ENCODE peak calls at places on chromosomes 3 and 15, in five cellular contexts. L, I, K, B and S are unnamed samples.
A peak's percentile ranks its signal among the peaks of the same experiment; 100 is the strongest.

GRCh38 chr3:149393355-149394165 is 16.1 kb upstream of the TM4SF1 start:
- DNase-seq in L (peak; percentile 68), I (peak; percentile 78), K (peak; percentile 71), B (peak; percentile 72), S (peak; percentile 52)

GRCh38 chr15:71334874-71335273 is 219.6 kb downstream of the THSD4 start:
- DNase-seq in L (no peak), I (no peak), K (no peak), B (no peak), S (no peak)

GRCh38 chr15:67836477-67836876 is 3.4 kb downstream of the RNU6-1 start:
- DNase-seq in L (peak; percentile 76), I (peak; percentile 61), K (peak; percentile 63), B (no peak), S (no peak)

GRCh38 chr15:99129644-99130043 is 24.8 kb downstream of the SYNM start:
- DNase-seq in L (no peak), I (no peak), K (no peak), B (no peak), S (no peak)

GRCh38 chr15:67061811-67062348 is 3.5 kb upstream of the SMAD3 start:
- DNase-seq in L (no peak), I (no peak), K (no peak), B (no peak), S (no peak)

GRCh38 chr15:50828610-50829206 is 63.2 kb upstream of the SPPL2A start:
- DNase-seq in L (no peak), I (no peak), K (no peak), B (peak; percentile 27), S (peak; percentile 21)

GRCh38 chr3:13700889-13701288 is 152.0 kb downstream of the FBLN2 start:
- DNase-seq in L (no peak), I (no peak), K (peak; percentile 10), B (no peak), S (no peak)

GRCh38 chr15:78093242-78094020 is 1.1 kb downstream of the SH2D7 start:
- DNase-seq in L (no peak), I (no peak), K (peak; percentile 40), B (no peak), S (peak; percentile 92)

GRCh38 chr15:89802231-89802928 is 12.3 kb downstream of the ANPEP start:
- DNase-seq in L (peak; percentile 24), I (no peak), K (peak; percentile 74), B (no peak), S (no peak)

GRCh38 chr3:69463546-69463945 is 77.7 kb upstream of the FRMD4B start:
- DNase-seq in L (no peak), I (no peak), K (no peak), B (no peak), S (no peak)

GRCh38 chr15:31488437-31489204 is 162.0 kb downstream of the KLF13 start:
- DNase-seq in L (peak; percentile 92), I (peak; percentile 79), K (peak; percentile 77), B (peak; percentile 80), S (peak; percentile 81)

GRCh38 chr3:25725810-25726209 is 57.4 kb downstream of the NGLY1 start:
- DNase-seq in L (no peak), I (no peak), K (no peak), B (no peak), S (no peak)

GRCh38 chr3:15148614-15149013 is 49.7 kb upstream of the RBSN start:
- DNase-seq in L (no peak), I (peak; percentile 23), K (no peak), B (peak; percentile 43), S (no peak)

GRCh38 chr3:9876991-9877390 is 3.1 kb downstream of the CIDEC start:
- DNase-seq in L (no peak), I (no peak), K (no peak), B (no peak), S (no peak)

GRCh38 chr15:36591534-36592411 is 12.3 kb downstream of the CDIN1 start:
- DNase-seq in L (no peak), I (no peak), K (no peak), B (no peak), S (no peak)

GRCh38 chr3:168117853-168118313 is 22.2 kb upstream of the GOLIM4 start:
- DNase-seq in L (no peak), I (no peak), K (no peak), B (no peak), S (no peak)

GRCh38 chr3:120563356-120564022 is 32.6 kb upstream of the NDUFB4 start:
- DNase-seq in L (no peak), I (no peak), K (no peak), B (no peak), S (no peak)

GRCh38 chr3:150691414-150692040 is 12.2 kb downstream of the ERICH6 start:
- DNase-seq in L (no peak), I (no peak), K (no peak), B (peak; percentile 23), S (no peak)

GRCh38 chr3:149879872-149880271 is 66.9 kb downstream of the RNF13 start:
- DNase-seq in L (peak; percentile 44), I (peak; percentile 78), K (peak; percentile 52), B (peak; percentile 24), S (peak; percentile 16)

GRCh38 chr15:96264351-96264798 is 66.1 kb upstream of the NR2F2 start:
- DNase-seq in L (no peak), I (no peak), K (no peak), B (peak; percentile 65), S (no peak)

GRCh38 chr3:177119829-177120228 is 77.5 kb downstream of the TBL1XR1 start:
- DNase-seq in L (no peak), I (no peak), K (no peak), B (no peak), S (no peak)

GRCh38 chr3:126926684-126927404 is 56.1 kb upstream of the PLXNA1 start:
- DNase-seq in L (no peak), I (no peak), K (no peak), B (peak; percentile 19), S (peak; percentile 55)

GRCh38 chr3:4471907-4472306 is 4.8 kb upstream of the SUMF1 start:
- DNase-seq in L (no peak), I (no peak), K (no peak), B (no peak), S (no peak)

GRCh38 chr3:11662392-11662990 is 18.8 kb upstream of the VGLL4 start:
- DNase-seq in L (no peak), I (no peak), K (no peak), B (peak; percentile 42), S (no peak)

GRCh38 chr3:114706591-114707224 is 412.9 kb downstream of the TIGIT start:
- DNase-seq in L (no peak), I (no peak), K (no peak), B (peak; percentile 88), S (peak; percentile 21)

GRCh38 chr15:65769482-65769881 is 22.6 kb downstream of the DENND4A start:
- DNase-seq in L (no peak), I (no peak), K (no peak), B (no peak), S (no peak)

GRCh38 chr15:66679043-66679656 is 22.9 kb upstream of the SMAD6 start:
- DNase-seq in L (no peak), I (no peak), K (no peak), B (no peak), S (no peak)

GRCh38 chr3:46549408-46549904 is 16.6 kb downstream of the LRRC2 start:
- DNase-seq in L (no peak), I (no peak), K (no peak), B (no peak), S (no peak)

GRCh38 chr3:132422531-132422930 is 5.2 kb downstream of the DNAJC13 start:
- DNase-seq in L (no peak), I (no peak), K (no peak), B (no peak), S (no peak)

GRCh38 chr3:59212128-59212764 is 162.4 kb upstream of the CFAP20DC start:
- DNase-seq in L (peak; percentile 57), I (peak; percentile 61), K (no peak), B (peak; percentile 22), S (peak; percentile 16)

GRCh38 chr3:37308247-37308646 is 133.9 kb upstream of the LRRFIP2 start:
- DNase-seq in L (peak; percentile 32), I (peak; percentile 28), K (no peak), B (peak; percentile 7), S (no peak)

GRCh38 chr15:89457086-89457485 is 39.3 kb downstream of the RHCG start:
- DNase-seq in L (peak; percentile 58), I (no peak), K (no peak), B (peak; percentile 64), S (no peak)

DNA sequence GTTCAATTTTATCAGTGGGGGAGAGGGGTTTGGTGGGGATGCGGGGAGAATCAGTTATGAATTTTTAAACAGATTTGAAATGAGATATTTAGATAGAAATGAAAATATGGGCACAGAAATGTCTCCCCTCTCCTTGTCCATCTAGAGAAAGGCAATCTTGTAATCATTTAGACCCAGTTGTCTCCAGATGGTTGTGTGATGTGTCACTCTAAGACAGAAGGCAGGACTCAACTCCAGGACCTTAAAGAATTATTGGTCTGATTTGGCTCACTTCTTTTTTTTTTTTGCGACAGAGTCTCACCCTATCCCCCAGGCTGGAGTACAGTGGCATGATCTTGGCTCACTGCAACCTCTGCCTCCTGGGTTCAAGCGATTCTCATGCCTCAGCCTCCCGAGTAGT is 77.2 kb downstream of the EOMES start:
- DNase-seq in L (no peak), I (no peak), K (no peak), B (no peak), S (no peak)
- H3K27ac ChIP-seq in L (no peak overlapping the region), I (no peak overlapping the region), K (no peak overlapping the region), B (no peak overlapping the region), S (no peak overlapping the region)

GRCh38 chr15:81296218-81296617 is 27.7 kb downstream of the STARD5 start:
- DNase-seq in L (no peak), I (no peak), K (no peak), B (no peak), S (no peak)
- H3K4me3 ChIP-seq in L (no peak overlapping the region), I (no peak overlapping the region), K (peak overlapping the region; percentile 1), B (no peak overlapping the region), S (no peak overlapping the region)

GRCh38 chr3:103992469-103992868 is 1374.2 kb upstream of the ALCAM start:
- DNase-seq in L (no peak), I (no peak), K (no peak), B (no peak), S (no peak)

DNA sequence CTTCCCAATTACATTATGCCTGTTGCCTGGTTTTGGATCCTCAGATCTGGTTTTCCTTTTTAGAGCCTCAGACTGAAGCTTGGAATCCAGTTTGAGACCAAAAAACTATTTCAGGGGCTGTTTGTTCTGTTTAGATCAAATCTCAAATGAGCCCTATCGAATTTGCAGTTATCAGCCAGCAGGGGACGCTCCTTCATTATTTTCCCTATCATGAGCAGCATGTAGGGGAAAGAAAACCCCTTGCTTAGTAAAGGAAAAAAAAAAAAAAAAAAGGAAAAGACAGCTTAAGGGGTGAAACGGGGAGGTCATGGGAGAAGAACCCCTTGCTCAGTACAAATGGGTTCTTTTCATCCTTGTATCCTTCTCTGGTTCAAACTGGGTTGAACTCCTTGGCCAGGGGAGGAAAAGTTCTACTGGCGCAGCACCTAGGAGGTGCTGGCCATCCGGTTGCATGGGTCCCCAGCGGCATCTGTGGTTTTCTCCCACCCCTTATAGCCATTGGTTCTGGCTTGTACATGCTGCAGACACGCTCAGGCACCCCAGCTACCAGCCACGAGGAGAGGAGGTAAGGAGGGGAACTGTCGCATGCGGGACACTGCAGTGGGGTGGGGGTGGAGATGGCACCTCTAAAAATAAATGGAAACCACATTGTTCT is 1375.1 kb upstream of the ALCAM start:
- DNase-seq in L (no peak), I (peak; percentile 34), K (no peak), B (peak; percentile 18), S (no peak)
- TF ChIP-seq CTCF in L (peak; percentile 66), I (peak; percentile 4), K (no peak), B (peak; percentile 68), S (peak; percentile 48)

DNA sequence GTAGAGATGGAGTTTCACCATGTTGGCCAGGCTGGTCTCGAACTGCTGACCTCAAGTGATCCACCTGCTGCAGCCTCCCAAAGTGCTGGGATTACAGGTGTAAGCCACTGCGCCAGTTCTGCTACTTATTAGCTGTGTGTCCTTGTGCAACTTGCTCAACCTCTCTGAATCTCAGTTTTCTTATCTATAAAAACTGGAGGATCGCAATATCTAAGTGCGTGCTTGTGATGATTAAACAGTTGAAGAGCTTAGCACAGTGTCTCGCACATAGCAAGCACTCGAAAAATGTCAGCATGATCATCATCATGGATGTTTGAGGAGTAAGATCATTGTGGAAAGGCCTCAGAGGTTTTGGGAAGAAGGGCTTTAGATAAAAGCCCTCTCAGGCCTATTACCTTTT is 10.8 kb downstream of the CLCN2 start:
- DNase-seq in L (no peak), I (no peak), K (no peak), B (no peak), S (no peak)
- H3K27ac ChIP-seq in L (no peak overlapping the region), I (no peak overlapping the region), K (no peak overlapping the region), B (no peak overlapping the region), S (no peak overlapping the region)